ENCODE peak calls at places on chromosomes 13 and 19, in eight cellular contexts. One of them, this sample, is unnamed. For H3K36me3 and H3K4me1, the result is how much of the 10 kb centered on the place peaks cover.

GRCh38 chr19:16825312-16826168 is 3.7 kb upstream of the SIN3B start:
- DNase-seq in spleen: no peak
- DNase-seq in heart right ventricle: peak
- DNase-seq in psoas muscle: peak
- DNase-seq in IMR-90: peak
- DNase-seq in breast epithelium: peak
- DNase-seq in aorta: peak
- DNase-seq in OCI-LY7: no peak
- DNase-seq in this sample: peak

GRCh38 chr13:43303040-43303729 is 279.8 kb downstream of the DNAJC15 start:
- DNase-seq in heart right ventricle: peak
- DNase-seq in psoas muscle: peak
- DNase-seq in breast epithelium: no peak
- DNase-seq in IMR-90: peak
- DNase-seq in aorta: peak
- DNase-seq in OCI-LY7: peak
- DNase-seq in spleen: no peak
- DNase-seq in this sample: no peak

GRCh38 chr19:2290441-2291184 is 8.6 kb upstream of the PEAK3 start:
- DNase-seq in OCI-LY7: no peak
- DNase-seq in heart right ventricle: no peak
- DNase-seq in aorta: peak
- DNase-seq in breast epithelium: no peak
- DNase-seq in spleen: peak
- DNase-seq in psoas muscle: no peak
- DNase-seq in IMR-90: no peak
- DNase-seq in this sample: no peak

GRCh38 chr13:108483981-108484380 is 145.4 kb upstream of the MYO16 start:
- DNase-seq in aorta: no peak
- DNase-seq in spleen: no peak
- DNase-seq in heart right ventricle: no peak
- DNase-seq in OCI-LY7: no peak
- DNase-seq in psoas muscle: no peak
- DNase-seq in IMR-90: no peak
- DNase-seq in breast epithelium: no peak
- DNase-seq in this sample: no peak

GRCh38 chr19:40586611-40587010 is 9.9 kb downstream of the SHKBP1 start:
- DNase-seq in heart right ventricle: no peak
- DNase-seq in aorta: no peak
- DNase-seq in spleen: peak
- DNase-seq in IMR-90: no peak
- DNase-seq in OCI-LY7: no peak
- DNase-seq in breast epithelium: no peak
- DNase-seq in psoas muscle: no peak
- DNase-seq in this sample: no peak

GRCh38 chr19:57712222-57712621 is 3.2 kb upstream of the ZNF154 start:
- DNase-seq in spleen: no peak
- DNase-seq in IMR-90: no peak
- DNase-seq in aorta: no peak
- DNase-seq in heart right ventricle: no peak
- DNase-seq in breast epithelium: no peak
- DNase-seq in OCI-LY7: no peak
- DNase-seq in psoas muscle: no peak
- DNase-seq in this sample: no peak

GRCh38 chr13:96734499-96734898 is 259.8 kb downstream of the OXGR1 start:
- DNase-seq in psoas muscle: no peak
- DNase-seq in breast epithelium: no peak
- DNase-seq in IMR-90: no peak
- DNase-seq in heart right ventricle: no peak
- DNase-seq in spleen: no peak
- DNase-seq in aorta: no peak
- DNase-seq in OCI-LY7: no peak
- DNase-seq in this sample: no peak

GRCh38 chr13:98155475-98156111 is 12.7 kb downstream of the FARP1 start:
- DNase-seq in aorta: no peak
- DNase-seq in IMR-90: peak
- DNase-seq in spleen: no peak
- DNase-seq in breast epithelium: no peak
- DNase-seq in psoas muscle: no peak
- DNase-seq in OCI-LY7: no peak
- DNase-seq in heart right ventricle: peak
- DNase-seq in this sample: no peak

GRCh38 chr13:30115257-30115600 is 192.1 kb downstream of the KATNAL1 start:
- DNase-seq in spleen: no peak
- DNase-seq in OCI-LY7: no peak
- DNase-seq in aorta: no peak
- DNase-seq in psoas muscle: no peak
- DNase-seq in heart right ventricle: no peak
- DNase-seq in breast epithelium: no peak
- DNase-seq in IMR-90: no peak
- DNase-seq in this sample: no peak

GRCh38 chr13:64847767-64848166 is 2382.4 kb downstream of the PCDH9 start:
- DNase-seq in heart right ventricle: no peak
- DNase-seq in aorta: no peak
- DNase-seq in breast epithelium: no peak
- DNase-seq in spleen: no peak
- DNase-seq in OCI-LY7: no peak
- DNase-seq in psoas muscle: no peak
- DNase-seq in IMR-90: no peak
- DNase-seq in this sample: no peak

GRCh38 chr13:49421391-49421790 is 22.5 kb downstream of the CAB39L start:
- DNase-seq in psoas muscle: no peak
- DNase-seq in IMR-90: no peak
- DNase-seq in heart right ventricle: no peak
- DNase-seq in aorta: no peak
- DNase-seq in spleen: no peak
- DNase-seq in breast epithelium: no peak
- DNase-seq in OCI-LY7: peak
- DNase-seq in this sample: no peak

GRCh38 chr19:52935434-52935833 is 12.2 kb upstream of the ZNF888 start:
- DNase-seq in OCI-LY7: no peak
- DNase-seq in aorta: no peak
- DNase-seq in psoas muscle: no peak
- DNase-seq in spleen: no peak
- DNase-seq in breast epithelium: no peak
- DNase-seq in heart right ventricle: no peak
- DNase-seq in IMR-90: peak
- DNase-seq in this sample: no peak

GRCh38 chr19:16351133-16351809 is 26.6 kb downstream of the KLF2 start:
- DNase-seq in OCI-LY7: no peak
- DNase-seq in psoas muscle: no peak
- DNase-seq in spleen: no peak
- DNase-seq in aorta: no peak
- DNase-seq in heart right ventricle: no peak
- DNase-seq in IMR-90: peak
- DNase-seq in breast epithelium: no peak
- DNase-seq in this sample: no peak

GRCh38 chr13:56561327-56561726 is 579.4 kb upstream of the PRR20A start:
- DNase-seq in spleen: no peak
- DNase-seq in IMR-90: no peak
- DNase-seq in breast epithelium: no peak
- DNase-seq in OCI-LY7: no peak
- DNase-seq in psoas muscle: no peak
- DNase-seq in aorta: no peak
- DNase-seq in heart right ventricle: no peak
- DNase-seq in this sample: no peak

GRCh38 chr13:94272038-94272437 is 207.4 kb downstream of the DCT start:
- DNase-seq in breast epithelium: no peak
- DNase-seq in IMR-90: peak
- DNase-seq in psoas muscle: no peak
- DNase-seq in OCI-LY7: no peak
- DNase-seq in heart right ventricle: no peak
- DNase-seq in spleen: no peak
- DNase-seq in aorta: no peak
- DNase-seq in this sample: no peak

GRCh38 chr19:34662919-34663318 is 14.0 kb downstream of the SCGB2B2 start:
- DNase-seq in aorta: no peak
- DNase-seq in spleen: no peak
- DNase-seq in heart right ventricle: no peak
- DNase-seq in breast epithelium: no peak
- DNase-seq in OCI-LY7: peak
- DNase-seq in psoas muscle: no peak
- DNase-seq in IMR-90: no peak
- DNase-seq in this sample: no peak

GRCh38 chr19:9043524-9043923 is 33.3 kb upstream of the MUC16 start:
- DNase-seq in IMR-90: no peak
- DNase-seq in breast epithelium: no peak
- DNase-seq in spleen: no peak
- DNase-seq in psoas muscle: no peak
- DNase-seq in heart right ventricle: no peak
- DNase-seq in aorta: no peak
- DNase-seq in OCI-LY7: no peak
- DNase-seq in this sample: no peak

GRCh38 chr13:81927347-81927746 is 1586.4 kb upstream of the SPRY2 start:
- DNase-seq in breast epithelium: no peak
- DNase-seq in spleen: no peak
- DNase-seq in heart right ventricle: no peak
- DNase-seq in IMR-90: no peak
- DNase-seq in psoas muscle: no peak
- DNase-seq in OCI-LY7: no peak
- DNase-seq in aorta: no peak
- DNase-seq in this sample: no peak

GRCh38 chr19:39230096-39230764 is 14.6 kb downstream of the IFNL3 start:
- DNase-seq in IMR-90: no peak
- DNase-seq in psoas muscle: no peak
- DNase-seq in spleen: no peak
- DNase-seq in aorta: no peak
- DNase-seq in OCI-LY7: no peak
- DNase-seq in breast epithelium: no peak
- DNase-seq in heart right ventricle: no peak
- DNase-seq in this sample: no peak

DNA sequence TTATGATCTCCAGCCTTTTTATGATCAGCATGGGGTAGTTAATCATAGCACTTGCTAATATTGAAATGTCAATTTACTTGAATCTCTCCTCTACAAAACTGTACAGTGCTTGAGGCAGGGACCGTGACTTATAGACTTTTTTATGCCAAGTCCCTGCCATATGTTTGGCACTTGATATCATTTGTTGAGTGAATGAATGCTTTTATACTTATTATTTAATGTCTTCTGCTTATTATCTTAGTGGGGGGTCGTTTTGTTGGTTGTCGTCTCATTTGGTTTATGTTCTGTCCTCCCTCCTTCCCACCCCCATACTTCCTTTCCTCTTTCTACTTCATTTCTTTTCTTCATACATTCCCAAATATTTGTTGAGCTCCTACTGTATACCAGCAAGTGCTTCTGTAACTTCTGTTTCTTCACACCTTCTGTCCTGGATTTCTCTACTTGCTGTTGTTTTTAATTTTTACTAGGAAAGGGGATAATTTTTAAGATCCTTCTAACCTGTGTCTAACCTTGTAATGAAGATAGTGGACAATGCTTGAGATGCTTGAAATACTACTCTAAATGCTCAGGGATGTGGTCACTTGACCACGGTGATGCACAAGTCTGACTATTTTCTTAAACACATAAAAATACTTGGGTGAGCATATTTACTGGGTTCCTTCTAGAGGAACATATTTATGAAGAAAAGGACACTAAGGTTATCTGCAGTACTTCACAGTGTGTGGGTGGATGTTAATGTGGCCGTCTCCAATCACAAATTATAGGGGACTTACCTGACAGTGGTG is 223.8 kb downstream of the TDRD3 start:
- DNase-seq in OCI-LY7: no peak
- DNase-seq in aorta: no peak
- DNase-seq in breast epithelium: no peak
- DNase-seq in psoas muscle: no peak
- DNase-seq in spleen: no peak
- DNase-seq in IMR-90: no peak
- DNase-seq in heart right ventricle: no peak
- DNase-seq in this sample: no peak
- H3K4me3 ChIP-seq in OCI-LY7: no peak
- H3K4me3 ChIP-seq in aorta: no peak
- H3K4me3 ChIP-seq in breast epithelium: no peak
- H3K4me3 ChIP-seq in psoas muscle: no peak
- H3K4me3 ChIP-seq in spleen: no peak
- H3K4me3 ChIP-seq in IMR-90: no peak
- H3K4me3 ChIP-seq in heart right ventricle: no peak
- H3K4me3 ChIP-seq in this sample: no peak

GRCh38 chr19:7987084-7987768 is 18.2 kb downstream of the ELAVL1 start:
- DNase-seq in aorta: no peak
- DNase-seq in IMR-90: no peak
- DNase-seq in breast epithelium: no peak
- DNase-seq in spleen: peak
- DNase-seq in psoas muscle: no peak
- DNase-seq in OCI-LY7: no peak
- DNase-seq in heart right ventricle: no peak
- DNase-seq in this sample: no peak
- H3K36me3 ChIP-seq in aorta: under half
- H3K36me3 ChIP-seq in IMR-90: half or more
- H3K36me3 ChIP-seq in breast epithelium: under half
- H3K36me3 ChIP-seq in spleen: half or more
- H3K36me3 ChIP-seq in psoas muscle: half or more
- H3K36me3 ChIP-seq in OCI-LY7: half or more
- H3K36me3 ChIP-seq in heart right ventricle: under half
- H3K36me3 ChIP-seq in this sample: half or more

GRCh38 chr19:5818594-5818993 is 13.7 kb downstream of the NRTN start:
- DNase-seq in aorta: no peak
- DNase-seq in breast epithelium: no peak
- DNase-seq in psoas muscle: no peak
- DNase-seq in heart right ventricle: no peak
- DNase-seq in IMR-90: no peak
- DNase-seq in spleen: no peak
- DNase-seq in OCI-LY7: no peak
- DNase-seq in this sample: no peak
- H3K4me1 ChIP-seq in aorta: under half
- H3K4me1 ChIP-seq in breast epithelium: under half
- H3K4me1 ChIP-seq in psoas muscle: under half
- H3K4me1 ChIP-seq in heart right ventricle: under half
- H3K4me1 ChIP-seq in IMR-90: under half
- H3K4me1 ChIP-seq in spleen: under half
- H3K4me1 ChIP-seq in OCI-LY7: under half
- H3K4me1 ChIP-seq in this sample: under half

DNA sequence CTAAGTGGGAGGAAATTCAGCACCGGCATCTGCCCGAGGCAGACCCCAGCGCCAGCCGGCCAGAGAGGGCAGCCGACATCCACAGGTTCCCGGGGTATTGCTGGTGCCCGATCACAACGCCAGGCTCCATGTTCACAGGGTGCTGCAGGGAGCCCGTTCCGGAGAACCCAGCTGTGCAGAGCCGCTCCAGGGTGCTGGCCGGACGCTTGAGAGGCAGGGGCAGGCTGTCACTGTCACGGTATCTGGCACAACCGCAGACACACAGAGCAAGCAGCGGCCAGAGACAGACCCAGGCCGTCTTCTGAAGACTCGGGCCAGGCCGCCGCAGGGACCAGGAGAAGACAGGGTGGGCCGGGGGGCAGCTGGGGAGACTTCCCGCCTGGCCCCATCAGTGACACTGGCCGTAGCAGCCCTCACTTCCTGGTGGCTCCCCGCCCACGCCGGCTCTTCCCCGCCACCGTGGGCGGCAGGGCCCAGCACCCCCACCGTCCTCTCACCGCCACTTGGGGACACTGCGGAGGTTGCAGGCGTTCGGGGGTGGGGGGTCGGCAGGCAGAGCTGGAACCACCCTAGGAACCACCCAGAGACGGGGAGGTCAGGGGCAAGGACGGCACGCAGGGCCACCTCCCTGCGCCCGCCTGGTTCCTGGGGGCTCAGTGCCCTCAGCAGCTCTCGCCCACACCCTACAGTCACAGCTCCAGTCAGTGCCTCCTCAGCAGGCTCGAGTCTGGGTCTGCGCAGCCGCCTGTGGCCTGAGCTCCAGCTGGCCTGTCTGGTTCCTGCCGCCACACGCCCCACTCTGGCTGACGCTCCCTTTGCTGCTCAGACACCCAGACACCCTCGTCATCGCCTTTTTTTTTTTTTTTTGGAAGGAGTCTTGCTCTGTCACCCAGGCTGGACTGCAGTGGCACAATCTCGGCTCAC is 3.8 kb downstream of the RNF126 start:
- DNase-seq in spleen: peak
- DNase-seq in OCI-LY7: peak
- DNase-seq in IMR-90: no peak
- DNase-seq in heart right ventricle: no peak
- DNase-seq in aorta: no peak
- DNase-seq in psoas muscle: peak
- DNase-seq in breast epithelium: no peak
- DNase-seq in this sample: no peak
- H3K4me3 ChIP-seq in spleen: peak
- H3K4me3 ChIP-seq in OCI-LY7: peak
- H3K4me3 ChIP-seq in IMR-90: no peak
- H3K4me3 ChIP-seq in heart right ventricle: peak
- H3K4me3 ChIP-seq in aorta: no peak
- H3K4me3 ChIP-seq in psoas muscle: peak
- H3K4me3 ChIP-seq in breast epithelium: peak
- H3K4me3 ChIP-seq in this sample: no peak